ENCODE peak calls at places on chromosomes 2 and 18, in six cellular contexts. X, D, H, W, P and F are unnamed samples.

GRCh38 chr2:205685314-205686230 is 3.3 kb downstream of the NRP2 start:
- DNase-seq in X (no peak), D (peak; percentile 85), H (peak; percentile 72), W (peak; percentile 74), P (peak; percentile 44), F (peak; percentile 85)

GRCh38 chr2:64204006-64204632 is 59.9 kb upstream of the PELI1 start:
- DNase-seq in X (peak; percentile 22), D (peak; percentile 86), H (peak; percentile 2), W (no peak), P (no peak), F (peak; percentile 64)

GRCh38 chr2:3451926-3452671 is 67.2 kb downstream of the ADI1 start:
- DNase-seq in X (no peak), D (no peak), H (no peak), W (no peak), P (no peak), F (peak; percentile 56)

GRCh38 chr18:7038330-7038846 is 79.2 kb downstream of the LAMA1 start:
- DNase-seq in X (no peak), D (peak; percentile 81), H (peak; percentile 92), W (peak; percentile 89), P (peak; percentile 85), F (peak; percentile 79)

GRCh38 chr18:76457475-76457874 is 37.6 kb downstream of the ZNF516 start:
- DNase-seq in X (no peak), D (no peak), H (no peak), W (no peak), P (no peak), F (peak; percentile 24)

GRCh38 chr18:37574113-37574512 is 8.5 kb upstream of the CELF4 start:
- DNase-seq in X (no peak), D (no peak), H (no peak), W (no peak), P (no peak), F (no peak)

GRCh38 chr2:201860541-201861154 is 54.3 kb downstream of the CDK15 start:
- DNase-seq in X (no peak), D (no peak), H (peak; percentile 89), W (peak; percentile 76), P (peak; percentile 62), F (no peak)

GRCh38 chr18:76908277-76908676 is 85.9 kb downstream of the ZNF236 start:
- DNase-seq in X (no peak), D (peak; percentile 61), H (no peak), W (no peak), P (no peak), F (no peak)

GRCh38 chr2:99961567-99961913 is 180.8 kb downstream of the AFF3 start:
- DNase-seq in X (no peak), D (no peak), H (no peak), W (no peak), P (no peak), F (no peak)

GRCh38 chr2:221914334-221914733 is 342.2 kb upstream of the EPHA4 start:
- DNase-seq in X (no peak), D (no peak), H (no peak), W (no peak), P (no peak), F (no peak)

GRCh38 chr18:10834128-10834815 is 308.4 kb downstream of the NAPG start:
- DNase-seq in X (no peak), D (no peak), H (no peak), W (no peak), P (no peak), F (no peak)

GRCh38 chr2:156343940-156344301 is 11.4 kb upstream of the NR4A2 start:
- DNase-seq in X (no peak), D (no peak), H (peak; percentile 45), W (no peak), P (no peak), F (no peak)

GRCh38 chr2:142989276-142990204 is 112.1 kb downstream of the KYNU start:
- DNase-seq in X (no peak), D (no peak), H (peak; percentile 30), W (peak; percentile 39), P (no peak), F (no peak)

GRCh38 chr2:11938196-11938595 is 191.8 kb downstream of the LPIN1 start:
- DNase-seq in X (no peak), D (no peak), H (peak; percentile 65), W (peak; percentile 77), P (no peak), F (no peak)

GRCh38 chr18:5975111-5975622 is 79.8 kb upstream of the TMEM200C start:
- DNase-seq in X (no peak), D (no peak), H (no peak), W (peak; percentile 73), P (no peak), F (no peak)

GRCh38 chr18:63160172-63160995 is 159.2 kb downstream of the BCL2 start:
- DNase-seq in X (no peak), D (no peak), H (no peak), W (no peak), P (no peak), F (no peak)

GRCh38 chr2:159111346-159111922 is 143.0 kb downstream of the TANC1 start:
- DNase-seq in X (no peak), D (no peak), H (no peak), W (peak; percentile 50), P (no peak), F (no peak)

GRCh38 chr2:237072067-237072931 is 13.4 kb upstream of the COPS8 start:
- DNase-seq in X (peak; percentile 66), D (peak; percentile 83), H (peak; percentile 44), W (peak; percentile 75), P (peak; percentile 88), F (peak; percentile 91)

GRCh38 chr2:169928463-169928864 is 101.2 kb downstream of the UBR3 start:
- DNase-seq in X (no peak), D (no peak), H (peak; percentile 31), W (peak; percentile 6), P (no peak), F (no peak)

GRCh38 chr18:39414009-39414700 is 1848.6 kb upstream of the CELF4 start:
- DNase-seq in X (no peak), D (no peak), H (peak; percentile 35), W (peak; percentile 21), P (no peak), F (no peak)